ENCODE peak calls at places on chromosomes 11 and 22, in eight cellular contexts. One of them, this sample, is unnamed.

GRCh38 chr11:97364047-97364446 is 974.2 kb downstream of the JRKL start:
- DNase-seq in activated T-cell treated with anti-CD3 and anti-CD28 coated beads, Interleukin-2, amount 50 U/mL, for 72 hours: no peak
- DNase-seq in fibroblast of the conjunctiva: no peak
- DNase-seq in C1 segment of cervical spinal cord: no peak
- DNase-seq in NCI-H1105 treated with DMSO at 0.1 percent for 48 hours: no peak
- DNase-seq in AG10803: no peak
- DNase-seq in stimulated activated CD4-positive, alpha-beta T cell treated with anti-CD3 and anti-CD28 coated beads, Interleukin-2, amount 100 ng/mL, for 24 hours: no peak
- DNase-seq in activated CD4-positive, CD25-positive, alpha-beta regulatory T cell treated with anti-CD3 and anti-CD28 coated beads, Interleukin-2, amount 50 U/mL, for 16 hours: no peak
- DNase-seq in this sample: no peak

GRCh38 chr11:123441161-123441560 is 11.1 kb downstream of the GRAMD1B start:
- DNase-seq in C1 segment of cervical spinal cord: no peak
- DNase-seq in activated CD4-positive, CD25-positive, alpha-beta regulatory T cell treated with anti-CD3 and anti-CD28 coated beads, Interleukin-2, amount 50 U/mL, for 16 hours: no peak
- DNase-seq in NCI-H1105 treated with DMSO at 0.1 percent for 48 hours: no peak
- DNase-seq in activated T-cell treated with anti-CD3 and anti-CD28 coated beads, Interleukin-2, amount 50 U/mL, for 72 hours: no peak
- DNase-seq in fibroblast of the conjunctiva: no peak
- DNase-seq in AG10803: no peak
- DNase-seq in stimulated activated CD4-positive, alpha-beta T cell treated with anti-CD3 and anti-CD28 coated beads, Interleukin-2, amount 100 ng/mL, for 24 hours: no peak
- DNase-seq in this sample: no peak

GRCh38 chr11:115653926-115654325 is 149.7 kb upstream of the CADM1 start:
- DNase-seq in activated T-cell treated with anti-CD3 and anti-CD28 coated beads, Interleukin-2, amount 50 U/mL, for 72 hours: no peak
- DNase-seq in stimulated activated CD4-positive, alpha-beta T cell treated with anti-CD3 and anti-CD28 coated beads, Interleukin-2, amount 100 ng/mL, for 24 hours: no peak
- DNase-seq in fibroblast of the conjunctiva: no peak
- DNase-seq in NCI-H1105 treated with DMSO at 0.1 percent for 48 hours: no peak
- DNase-seq in AG10803: no peak
- DNase-seq in C1 segment of cervical spinal cord: no peak
- DNase-seq in activated CD4-positive, CD25-positive, alpha-beta regulatory T cell treated with anti-CD3 and anti-CD28 coated beads, Interleukin-2, amount 50 U/mL, for 16 hours: no peak
- DNase-seq in this sample: no peak

GRCh38 chr11:86205415-86206268 is 38.9 kb upstream of the EED start:
- DNase-seq in C1 segment of cervical spinal cord: no peak
- DNase-seq in activated T-cell treated with anti-CD3 and anti-CD28 coated beads, Interleukin-2, amount 50 U/mL, for 72 hours: no peak
- DNase-seq in fibroblast of the conjunctiva: no peak
- DNase-seq in stimulated activated CD4-positive, alpha-beta T cell treated with anti-CD3 and anti-CD28 coated beads, Interleukin-2, amount 100 ng/mL, for 24 hours: no peak
- DNase-seq in activated CD4-positive, CD25-positive, alpha-beta regulatory T cell treated with anti-CD3 and anti-CD28 coated beads, Interleukin-2, amount 50 U/mL, for 16 hours: no peak
- DNase-seq in AG10803: no peak
- DNase-seq in NCI-H1105 treated with DMSO at 0.1 percent for 48 hours: no peak
- DNase-seq in this sample: no peak

GRCh38 chr11:1781593-1781975 is 17.9 kb upstream of the CTSD start:
- DNase-seq in NCI-H1105 treated with DMSO at 0.1 percent for 48 hours: no peak
- DNase-seq in activated CD4-positive, CD25-positive, alpha-beta regulatory T cell treated with anti-CD3 and anti-CD28 coated beads, Interleukin-2, amount 50 U/mL, for 16 hours: no peak
- DNase-seq in AG10803: no peak
- DNase-seq in fibroblast of the conjunctiva: no peak
- DNase-seq in stimulated activated CD4-positive, alpha-beta T cell treated with anti-CD3 and anti-CD28 coated beads, Interleukin-2, amount 100 ng/mL, for 24 hours: no peak
- DNase-seq in activated T-cell treated with anti-CD3 and anti-CD28 coated beads, Interleukin-2, amount 50 U/mL, for 72 hours: no peak
- DNase-seq in C1 segment of cervical spinal cord: no peak
- DNase-seq in this sample: no peak

GRCh38 chr22:36239150-36239400 is 252 bp downstream of the APOL2 start:
- DNase-seq in stimulated activated CD4-positive, alpha-beta T cell treated with anti-CD3 and anti-CD28 coated beads, Interleukin-2, amount 100 ng/mL, for 24 hours: no peak
- DNase-seq in fibroblast of the conjunctiva: no peak
- DNase-seq in AG10803: no peak
- DNase-seq in activated T-cell treated with anti-CD3 and anti-CD28 coated beads, Interleukin-2, amount 50 U/mL, for 72 hours: no peak
- DNase-seq in C1 segment of cervical spinal cord: no peak
- DNase-seq in activated CD4-positive, CD25-positive, alpha-beta regulatory T cell treated with anti-CD3 and anti-CD28 coated beads, Interleukin-2, amount 50 U/mL, for 16 hours: no peak
- DNase-seq in NCI-H1105 treated with DMSO at 0.1 percent for 48 hours: no peak
- DNase-seq in this sample: no peak

GRCh38 chr11:29171350-29171950 is 845.4 kb downstream of the KCNA4 start:
- DNase-seq in AG10803: peak
- DNase-seq in activated T-cell treated with anti-CD3 and anti-CD28 coated beads, Interleukin-2, amount 50 U/mL, for 72 hours: no peak
- DNase-seq in NCI-H1105 treated with DMSO at 0.1 percent for 48 hours: no peak
- DNase-seq in activated CD4-positive, CD25-positive, alpha-beta regulatory T cell treated with anti-CD3 and anti-CD28 coated beads, Interleukin-2, amount 50 U/mL, for 16 hours: no peak
- DNase-seq in stimulated activated CD4-positive, alpha-beta T cell treated with anti-CD3 and anti-CD28 coated beads, Interleukin-2, amount 100 ng/mL, for 24 hours: no peak
- DNase-seq in C1 segment of cervical spinal cord: no peak
- DNase-seq in fibroblast of the conjunctiva: no peak
- DNase-seq in this sample: no peak

GRCh38 chr11:65695459-65696241 is 16.4 kb upstream of the KAT5 start:
- DNase-seq in stimulated activated CD4-positive, alpha-beta T cell treated with anti-CD3 and anti-CD28 coated beads, Interleukin-2, amount 100 ng/mL, for 24 hours: no peak
- DNase-seq in fibroblast of the conjunctiva: no peak
- DNase-seq in activated T-cell treated with anti-CD3 and anti-CD28 coated beads, Interleukin-2, amount 50 U/mL, for 72 hours: no peak
- DNase-seq in C1 segment of cervical spinal cord: peak
- DNase-seq in AG10803: no peak
- DNase-seq in activated CD4-positive, CD25-positive, alpha-beta regulatory T cell treated with anti-CD3 and anti-CD28 coated beads, Interleukin-2, amount 50 U/mL, for 16 hours: no peak
- DNase-seq in NCI-H1105 treated with DMSO at 0.1 percent for 48 hours: peak
- DNase-seq in this sample: no peak

GRCh38 chr11:59822989-59823566 is 12.5 kb upstream of the MRPL16 start:
- DNase-seq in C1 segment of cervical spinal cord: peak
- DNase-seq in AG10803: peak
- DNase-seq in activated CD4-positive, CD25-positive, alpha-beta regulatory T cell treated with anti-CD3 and anti-CD28 coated beads, Interleukin-2, amount 50 U/mL, for 16 hours: no peak
- DNase-seq in fibroblast of the conjunctiva: peak
- DNase-seq in stimulated activated CD4-positive, alpha-beta T cell treated with anti-CD3 and anti-CD28 coated beads, Interleukin-2, amount 100 ng/mL, for 24 hours: no peak
- DNase-seq in activated T-cell treated with anti-CD3 and anti-CD28 coated beads, Interleukin-2, amount 50 U/mL, for 72 hours: peak
- DNase-seq in NCI-H1105 treated with DMSO at 0.1 percent for 48 hours: peak
- DNase-seq in this sample: no peak

GRCh38 chr22:46795845-46796565 is 33.6 kb downstream of the TBC1D22A start:
- DNase-seq in fibroblast of the conjunctiva: no peak
- DNase-seq in C1 segment of cervical spinal cord: no peak
- DNase-seq in activated CD4-positive, CD25-positive, alpha-beta regulatory T cell treated with anti-CD3 and anti-CD28 coated beads, Interleukin-2, amount 50 U/mL, for 16 hours: no peak
- DNase-seq in activated T-cell treated with anti-CD3 and anti-CD28 coated beads, Interleukin-2, amount 50 U/mL, for 72 hours: no peak
- DNase-seq in AG10803: no peak
- DNase-seq in NCI-H1105 treated with DMSO at 0.1 percent for 48 hours: no peak
- DNase-seq in stimulated activated CD4-positive, alpha-beta T cell treated with anti-CD3 and anti-CD28 coated beads, Interleukin-2, amount 100 ng/mL, for 24 hours: no peak
- DNase-seq in this sample: no peak

This sample was measured in cortex of kidney.